ENCODE peak calls at places on chromosomes 6 and 20, in six cellular contexts. F, P, W, L, C and H are unnamed samples.

GRCh38 chr20:48862279-48862678 is 34.5 kb upstream of the PREX1 start:
- DNase-seq in F (no peak), P (no peak), C (no peak), L (no peak), W (no peak), H (no peak)

GRCh38 chr6:149065658-149066556 is 251.6 kb upstream of the TAB2 start:
- DNase-seq in F (no peak), W (no peak), L (no peak), P (no peak), C (no peak), H (no peak)

GRCh38 chr6:61869632-61870400 is 416.2 kb downstream of the KHDRBS2 start:
- DNase-seq in L (no peak), W (no peak), F (no peak), P (no peak), C (no peak), H (no peak)

GRCh38 chr6:139271056-139271455 is 20.7 kb downstream of the TXLNB start:
- DNase-seq in F (peak), C (no peak), L (no peak), W (no peak), P (peak), H (peak)

GRCh38 chr6:80316655-80317332 is 210.3 kb downstream of the BCKDHB start:
- DNase-seq in W (no peak), F (no peak), P (no peak), C (no peak), L (no peak), H (no peak)

GRCh38 chr20:3987296-3987695 is 28.1 kb downstream of the RNF24 start:
- DNase-seq in C (no peak), W (no peak), L (no peak), F (no peak), P (no peak), H (no peak)

GRCh38 chr6:134317471-134318131 is at the start of gene SGK1:
- DNase-seq in W (no peak), P (no peak), C (no peak), L (peak), F (peak), H (peak)

GRCh38 chr6:68159433-68159832 is 475.6 kb upstream of the ADGRB3 start:
- DNase-seq in L (no peak), W (no peak), F (no peak), C (no peak), P (no peak), H (no peak)

GRCh38 chr6:15507221-15507620 is 155.6 kb downstream of the DTNBP1 start:
- DNase-seq in C (no peak), L (no peak), F (no peak), W (no peak), P (no peak), H (no peak)

GRCh38 chr20:33460711-33461110 is 17.1 kb upstream of the SNTA1 start:
- DNase-seq in P (peak), C (no peak), F (no peak), L (no peak), W (no peak), H (peak)

GRCh38 chr6:15950962-15951569 is 177.8 kb upstream of the MYLIP start:
- DNase-seq in L (no peak), P (no peak), W (no peak), F (no peak), C (no peak), H (no peak)

GRCh38 chr6:11780097-11780428 is 1.5 kb upstream of the ADTRP start:
- DNase-seq in P (no peak), W (no peak), F (no peak), C (no peak), L (no peak), H (no peak)

GRCh38 chr6:158854214-158855101 is 35.3 kb upstream of the EZR start:
- DNase-seq in L (no peak), F (peak), P (no peak), W (no peak), C (no peak), H (no peak)

GRCh38 chr6:16494781-16495180 is 256.4 kb downstream of the GMPR start:
- DNase-seq in C (no peak), P (peak), W (no peak), F (peak), L (no peak), H (peak)

GRCh38 chr6:105211831-105212230 is 32.0 kb upstream of the POPDC3 start:
- DNase-seq in P (no peak), F (no peak), W (no peak), C (no peak), L (no peak), H (peak)

DNA sequence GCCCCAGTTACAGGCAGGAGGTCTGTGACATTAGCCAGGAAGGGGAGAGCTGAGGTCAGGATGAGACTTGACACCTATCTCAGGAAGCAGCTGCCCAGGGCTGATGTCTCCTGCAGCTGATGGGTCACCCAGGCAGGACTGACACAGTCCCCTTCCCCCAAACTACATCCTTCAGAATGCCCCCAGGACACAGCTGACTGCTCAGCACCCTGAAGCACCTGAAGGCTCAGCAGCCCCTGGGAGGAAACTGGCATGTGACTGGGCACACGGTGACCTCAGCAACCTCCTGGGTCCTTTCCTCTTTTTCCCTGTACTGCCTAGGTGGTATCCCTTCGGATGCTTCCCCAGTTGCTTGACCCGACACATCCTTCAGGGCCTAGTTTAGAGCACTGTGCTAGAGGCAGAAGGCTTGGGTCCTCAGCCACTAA is 1.9 kb downstream of the SDC4 start:
- DNase-seq in C (no peak), W (no peak), F (no peak), L (no peak), P (no peak), H (no peak)
- H3K4me3 ChIP-seq in C (peak), W (peak), F (peak), L (peak), P (peak), H (peak)

GRCh38 chr20:63957004-63957689 is 931 bp upstream of the UCKL1 start:
- DNase-seq in F (peak), W (no peak), L (peak), C (no peak), P (peak), H (peak)
- TF ChIP-seq CTCF in F (no peak), W (no peak), L (no peak), C (peak), P (no peak), H (peak)

GRCh38 chr6:157625764-157626163 is 197.3 kb upstream of the SNX9 start:
- DNase-seq in F (no peak), P (no peak), C (no peak), L (peak), W (no peak), H (no peak)
- H3K4me3 ChIP-seq in F (no peak), P (no peak), C (no peak), L (peak), W (peak), H (no peak)

GRCh38 chr20:50230871-50231270 is 40.2 kb downstream of the CEBPB start:
- DNase-seq in W (no peak), L (no peak), C (no peak), P (no peak), F (no peak), H (no peak)
- TF ChIP-seq CTCF in W (no peak), L (no peak), C (no peak), P (no peak), F (no peak), H (no peak)

DNA sequence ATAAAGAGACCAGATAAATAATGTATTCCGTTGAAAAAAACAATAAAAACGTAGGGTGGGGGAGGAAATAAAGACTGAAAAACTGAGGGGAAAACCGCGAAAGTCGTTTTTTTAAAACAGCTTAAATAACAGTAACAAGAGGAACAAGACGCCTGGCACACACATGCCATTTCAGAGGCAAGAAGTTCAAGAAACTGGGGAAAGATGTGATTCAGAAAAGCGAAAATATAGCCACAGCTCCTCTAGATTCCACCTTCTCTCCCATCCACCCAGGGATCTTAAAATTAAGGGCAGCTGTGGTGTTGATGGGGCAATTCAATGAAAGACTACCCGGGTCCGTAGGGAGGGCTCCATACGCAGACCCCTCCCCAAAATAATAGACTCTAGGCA is 1.3 kb downstream of the EPB41L2 start:
- DNase-seq in L (no peak), C (no peak), P (no peak), F (no peak), W (no peak), H (no peak)
- H3K4me3 ChIP-seq in L (peak), C (peak), P (peak), F (peak), W (peak), H (peak)

DNA sequence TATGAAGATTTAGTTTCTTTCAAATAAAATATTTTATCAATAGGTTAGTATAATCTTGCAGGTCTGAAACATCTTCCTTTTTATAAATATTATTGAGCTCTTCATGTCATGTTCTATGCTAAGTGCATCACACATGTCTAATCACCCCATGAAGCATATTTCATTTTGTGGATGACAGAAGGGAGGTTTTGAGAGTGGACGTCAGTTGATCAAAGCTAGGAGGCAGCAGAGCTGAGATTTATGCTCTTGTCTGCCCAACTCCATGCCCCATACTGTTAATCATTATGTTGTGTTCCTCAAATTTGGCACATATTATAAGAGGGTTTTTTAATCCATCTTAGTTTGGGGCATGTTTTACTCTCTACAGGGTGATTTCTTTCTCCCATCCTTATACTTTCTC is 22.7 kb downstream of the DSE start:
- DNase-seq in P (no peak), L (no peak), F (no peak), W (no peak), C (no peak), H (no peak)
- TF ChIP-seq CTCF in P (no peak), L (no peak), F (no peak), W (no peak), C (no peak), H (no peak)

GRCh38 chr6:28353356-28353755 is 3.6 kb downstream of the ZKSCAN3 start:
- DNase-seq in F (no peak), P (no peak), W (no peak), C (no peak), L (no peak), H (no peak)

GRCh38 chr6:28355743-28356665 is 6.3 kb downstream of the ZKSCAN3 start:
- DNase-seq in W (peak), P (peak), F (peak), C (peak), L (peak), H (peak)

GRCh38 chr6:28356666-28357020 is 6.9 kb downstream of the ZKSCAN3 start:
- DNase-seq in W (no peak), L (no peak), P (no peak), C (no peak), F (no peak), H (no peak)

GRCh38 chr6:28354688-28355554 is 5.2 kb downstream of the ZKSCAN3 start:
- DNase-seq in P (no peak), L (no peak), W (no peak), C (no peak), F (no peak), H (no peak)

DNA sequence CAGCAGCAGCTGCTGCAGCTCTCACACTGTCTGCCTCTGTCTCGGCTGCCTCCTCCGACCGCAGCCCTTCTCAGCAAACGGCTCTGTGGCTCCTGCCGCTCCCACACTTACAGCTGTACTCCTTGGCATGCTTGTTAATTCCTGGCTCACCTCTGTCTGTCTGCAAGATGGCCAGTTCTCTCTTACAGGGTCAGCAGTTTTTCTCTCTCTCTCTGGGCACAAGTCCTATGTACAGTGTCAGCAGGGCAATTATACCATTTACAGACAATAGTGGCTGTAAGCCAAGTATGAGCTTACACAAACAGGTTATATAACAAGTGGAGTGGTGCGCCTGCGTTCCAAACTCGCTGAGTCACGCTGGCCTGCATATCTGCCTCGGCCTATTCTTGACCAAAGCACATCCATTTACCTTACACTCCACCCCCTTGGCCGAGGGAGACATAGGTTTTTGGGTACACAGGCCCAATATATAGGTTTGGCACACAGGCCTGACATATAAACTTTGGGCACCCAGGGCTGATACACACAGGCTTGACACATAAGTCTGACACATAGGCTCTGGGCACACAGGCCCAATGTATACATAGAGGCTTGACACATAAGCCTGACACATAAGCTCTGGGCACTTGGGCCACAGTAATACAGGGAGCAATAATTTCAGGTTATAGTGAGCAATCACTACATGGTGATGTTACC is 4.4 kb downstream of the ZKSCAN3 start:
- DNase-seq in P (peak), F (peak), W (no peak), L (peak), C (no peak), H (peak)
- H3K4me3 ChIP-seq in P (no peak), F (peak), W (no peak), L (peak), C (peak), H (peak)

DNA sequence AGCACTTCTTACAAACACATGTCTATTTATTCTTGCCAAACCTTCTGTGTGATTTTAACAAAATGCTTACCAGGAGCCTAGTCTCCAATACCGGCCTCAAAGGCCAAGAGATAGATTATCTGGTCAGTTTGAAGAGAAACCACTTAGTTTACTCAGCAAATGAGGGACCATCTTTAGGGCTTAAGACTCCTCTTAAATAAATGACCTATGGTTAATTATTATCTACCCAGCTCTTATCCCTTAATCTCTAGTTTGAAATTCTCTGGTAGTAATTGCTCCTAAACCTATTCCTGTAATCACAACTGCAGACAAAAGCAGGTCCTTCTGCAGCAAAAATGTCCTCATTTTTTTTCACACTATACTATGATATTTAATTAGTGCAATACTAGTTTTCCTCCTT is 301.8 kb downstream of the KIF16B start:
- DNase-seq in C (no peak), F (no peak), L (no peak), P (no peak), W (no peak), H (no peak)
- TF ChIP-seq CTCF in C (no peak), F (no peak), L (no peak), P (no peak), W (no peak), H (no peak)